ENCODE peak calls at places on chromosomes 13 and 19, in six cellular contexts. N, M, D, K, L and Z are unnamed samples.

GRCh38 chr13:106573279-106573831 is 5.4 kb upstream of the ARGLU1 start:
- DNase-seq in D (peak; percentile 53), K (no peak), N (no peak), M (no peak), L (no peak), Z (no peak)

GRCh38 chr19:8259922-8260247 is 48.3 kb downstream of the CD320 start:
- DNase-seq in N (no peak), K (no peak), L (no peak), D (no peak), M (no peak), Z (no peak)

GRCh38 chr13:72960541-72960940 is 98.3 kb upstream of the KLF5 start:
- DNase-seq in L (no peak), D (no peak), K (no peak), N (no peak), M (no peak), Z (no peak)

GRCh38 chr19:5480427-5480836 is 25.2 kb downstream of the ZNRF4 start:
- DNase-seq in N (peak; percentile 56), L (no peak), K (peak; percentile 51), D (no peak), M (peak; percentile 29), Z (no peak)

GRCh38 chr19:496333-496634 is at the start of gene MADCAM1:
- DNase-seq in M (no peak), L (no peak), N (no peak), D (no peak), K (no peak), Z (no peak)

GRCh38 chr19:4988770-4989251 is 19.9 kb downstream of the KDM4B start:
- DNase-seq in K (no peak), D (peak; percentile 56), N (no peak), M (peak; percentile 47), L (no peak), Z (no peak)

GRCh38 chr19:55641376-55642152 is 762 bp downstream of the ZNF580 start:
- DNase-seq in K (no peak), D (no peak), M (peak; percentile 50), N (peak; percentile 55), L (no peak), Z (no peak)

GRCh38 chr13:95368998-95369397 is 67.7 kb upstream of the ABCC4 start:
- DNase-seq in N (no peak), K (no peak), L (no peak), D (no peak), M (no peak), Z (no peak)

GRCh38 chr13:73603646-73604045 is 530.6 kb downstream of the KLF12 start:
- DNase-seq in D (no peak), L (no peak), K (no peak), M (no peak), N (no peak), Z (no peak)

GRCh38 chr13:52615817-52616216 is 26.4 kb upstream of the HNRNPA1L2 start:
- DNase-seq in N (peak; percentile 16), L (no peak), M (no peak), K (no peak), D (no peak), Z (no peak)

GRCh38 chr19:35355851-35356460 is 2.3 kb upstream of the FFAR3 start:
- DNase-seq in M (peak; percentile 76), N (no peak), D (no peak), L (no peak), K (no peak), Z (peak; percentile 36)

GRCh38 chr19:33665776-33666175 is 44.0 kb downstream of the CHST8 start:
- DNase-seq in N (no peak), M (no peak), K (no peak), D (no peak), L (no peak), Z (peak; percentile 51)

GRCh38 chr13:44300895-44301638 is 72.6 kb upstream of the SERP2 start:
- DNase-seq in L (no peak), M (peak; percentile 72), D (no peak), K (no peak), N (peak; percentile 40), Z (no peak)

GRCh38 chr19:47379398-47379938 is 30.4 kb downstream of the DHX34 start:
- DNase-seq in M (no peak), D (no peak), K (no peak), L (no peak), N (no peak), Z (no peak)

GRCh38 chr19:50231821-50232220 is 28.4 kb downstream of the MYH14 start:
- DNase-seq in L (no peak), N (no peak), D (no peak), M (no peak), K (no peak), Z (no peak)

GRCh38 chr13:48775285-48775684 is 121.6 kb downstream of the CYSLTR2 start:
- DNase-seq in K (no peak), N (no peak), D (no peak), M (peak; percentile 44), L (no peak), Z (no peak)

GRCh38 chr13:99496322-99497142 is 4.7 kb upstream of the TM9SF2 start:
- DNase-seq in K (peak; percentile 65), M (peak; percentile 49), L (no peak), N (peak; percentile 86), D (peak; percentile 80), Z (no peak)

GRCh38 chr13:99467764-99468163 is 33.5 kb upstream of the TM9SF2 start:
- DNase-seq in K (no peak), D (no peak), L (peak; percentile 6), N (no peak), M (peak; percentile 66), Z (no peak)

GRCh38 chr13:29964181-29964845 is 113.9 kb upstream of the UBL3 start:
- DNase-seq in N (no peak), D (no peak), M (no peak), L (no peak), K (no peak), Z (no peak)

GRCh38 chr19:19591133-19591825 is 27.2 kb downstream of the PBX4 start:
- DNase-seq in K (peak; percentile 65), M (peak; percentile 99), N (peak; percentile 89), D (peak; percentile 80), L (peak; percentile 45), Z (no peak)

GRCh38 chr19:44891016-44891882 is at the start of gene TOMM40:
- DNase-seq in D (no peak), M (no peak), L (no peak), K (peak; percentile 41), N (no peak), Z (no peak)

GRCh38 chr13:91817250-91817649 is 418.8 kb downstream of the GPC5 start:
- DNase-seq in K (no peak), L (no peak), M (peak; percentile 47), N (peak; percentile 65), D (no peak), Z (no peak)

GRCh38 chr13:21074601-21075302 is 13.4 kb upstream of the LATS2 start:
- DNase-seq in K (peak; percentile 59), D (no peak), N (no peak), L (no peak), M (no peak), Z (no peak)

GRCh38 chr13:79830945-79831344 is 350.0 kb downstream of the NDFIP2 start:
- DNase-seq in K (no peak), M (no peak), D (no peak), L (no peak), N (no peak), Z (no peak)

GRCh38 chr13:97367427-97367826 is 66.5 kb upstream of the RAP2A start:
- DNase-seq in L (no peak), K (no peak), N (no peak), D (no peak), M (peak; percentile 73), Z (no peak)

GRCh38 chr13:95115525-95115924 is 185.7 kb downstream of the ABCC4 start:
- DNase-seq in D (peak; percentile 41), K (no peak), L (no peak), M (no peak), N (no peak), Z (no peak)

GRCh38 chr13:33678906-33679657 is 138.9 kb upstream of the RFC3 start:
- DNase-seq in N (no peak), M (peak; percentile 88), L (no peak), D (peak; percentile 15), K (peak; percentile 73), Z (no peak)

GRCh38 chr13:83516781-83517180 is 365.5 kb downstream of the SLITRK1 start:
- DNase-seq in M (no peak), L (no peak), K (no peak), N (no peak), D (no peak), Z (no peak)

GRCh38 chr19:4102339-4103072 is 21.4 kb downstream of the MAP2K2 start:
- DNase-seq in K (no peak), N (no peak), M (no peak), L (no peak), D (no peak), Z (no peak)

GRCh38 chr13:106499905-106500304 is 35.6 kb downstream of the EFNB2 start:
- DNase-seq in D (no peak), L (no peak), K (no peak), N (no peak), M (peak; percentile 54), Z (no peak)

GRCh38 chr19:3945838-3946237 is 13.0 kb downstream of the NMRK2 start:
- DNase-seq in K (no peak), L (no peak), N (no peak), D (no peak), M (no peak), Z (no peak)

GRCh38 chr13:40665754-40666057 is 735 bp downstream of the FOXO1 start:
- DNase-seq in K (peak; percentile 44), M (peak; percentile 39), D (no peak), L (no peak), N (peak; percentile 55), Z (no peak)

GRCh38 chr13:94620286-94620896 is 18.7 kb downstream of the GPR180 start:
- DNase-seq in K (peak; percentile 25), M (peak; percentile 72), L (no peak), D (no peak), N (peak; percentile 38), Z (no peak)

GRCh38 chr19:46206176-46206575 is 23.4 kb upstream of the IGFL1 start:
- DNase-seq in D (peak; percentile 82), N (no peak), K (no peak), L (no peak), M (no peak), Z (no peak)

GRCh38 chr13:107534548-107534947 is 680.8 kb downstream of the LIG4 start:
- DNase-seq in D (no peak), L (no peak), M (peak; percentile 64), N (no peak), K (no peak), Z (no peak)